ENCODE peak calls at places on chromosomes 7 and 10, in nine cellular contexts. H is A549, A is gastrocnemius medialis, W is IMR-90, Z is adrenal gland, B is stomach, T is transverse colon, N is HCT116, R is breast epithelium. U is an unnamed sample.

GRCh38 chr7:83161186-83161585 is 1.5 kb downstream of the PCLO start:
- DNase-seq in H (no peak), A (no peak), W (no peak), Z (no peak), B (no peak), T (no peak), N (no peak), R (no peak), U (no peak)

GRCh38 chr7:158016171-158017087 is 571.2 kb downstream of the PTPRN2 start:
- DNase-seq in H (no peak), A (no peak), W (no peak), Z (peak; percentile 70), B (peak; percentile 83), T (no peak), N (no peak), R (no peak), U (peak; percentile 83)

GRCh38 chr10:18545626-18546025 is 105.8 kb downstream of the NSUN6 start:
- DNase-seq in H (no peak), A (no peak), W (peak; percentile 51), Z (no peak), B (no peak), T (no peak), N (no peak), R (no peak), U (no peak)

GRCh38 chr7:41889472-41889871 is 186.6 kb upstream of the INHBA start:
- DNase-seq in H (no peak), A (no peak), W (no peak), Z (no peak), B (no peak), T (no peak), N (no peak), R (no peak), U (no peak)

GRCh38 chr10:22086730-22087364 is 83.3 kb upstream of the DNAJC1 start:
- DNase-seq in H (peak; percentile 44), A (peak; percentile 86), W (peak; percentile 54), Z (peak; percentile 81), B (peak; percentile 84), T (peak; percentile 66), N (peak; percentile 38), R (peak; percentile 68), U (peak; percentile 93)

GRCh38 chr10:48237225-48237855 is 37.2 kb downstream of the FRMPD2 start:
- DNase-seq in H (no peak), A (no peak), W (no peak), Z (no peak), B (no peak), T (no peak), N (no peak), R (no peak), U (no peak)

GRCh38 chr10:6108631-6109443 is 20.0 kb downstream of the RBM17 start:
- DNase-seq in H (peak; percentile 65), A (no peak), W (peak; percentile 61), Z (no peak), B (no peak), T (no peak), N (peak; percentile 13), R (no peak), U (no peak)

GRCh38 chr10:114408112-114408967 is 4.0 kb upstream of the AFAP1L2 start:
- DNase-seq in H (no peak), A (no peak), W (no peak), Z (no peak), B (no peak), T (no peak), N (no peak), R (no peak), U (peak; percentile 81)

GRCh38 chr10:67837519-67838314 is at the start of gene DNAJC12:
- DNase-seq in H (peak; percentile 56), A (no peak), W (peak; percentile 82), Z (no peak), B (no peak), T (no peak), N (peak; percentile 37), R (no peak), U (no peak)

GRCh38 chr10:125199261-125199660 is 38.9 kb upstream of the CTBP2 start:
- DNase-seq in H (no peak), A (no peak), W (no peak), Z (no peak), B (no peak), T (no peak), N (no peak), R (no peak), U (no peak)

GRCh38 chr10:70093335-70093944 is 39.2 kb downstream of the AIFM2 start:
- DNase-seq in H (no peak), A (no peak), W (no peak), Z (no peak), B (no peak), T (no peak), N (no peak), R (no peak), U (no peak)
- H3K4me3 ChIP-seq in H (no peak overlapping the region), A (no peak overlapping the region), W (no peak overlapping the region), Z (no peak overlapping the region), B (no peak overlapping the region), T (no peak overlapping the region), N (no peak overlapping the region), R (no peak overlapping the region), U (no peak overlapping the region)

GRCh38 chr7:106664343-106664742 is 3.4 kb upstream of the CCDC71L start:
- DNase-seq in H (no peak), A (no peak), W (no peak), Z (no peak), B (no peak), T (no peak), N (no peak), R (no peak), U (no peak)

GRCh38 chr7:106658504-106659368 is 2.2 kb downstream of the CCDC71L start:
- DNase-seq in H (no peak), A (no peak), W (no peak), Z (no peak), B (no peak), T (no peak), N (no peak), R (no peak), U (no peak)

GRCh38 chr7:106659963-106660861 is 746 bp downstream of the CCDC71L start:
- DNase-seq in H (peak; percentile 92), A (peak; percentile 59), W (peak; percentile 74), Z (peak; percentile 81), B (peak; percentile 79), T (peak; percentile 85), N (peak; percentile 75), R (peak; percentile 56), U (peak; percentile 95)

GRCh38 chr7:106659369-106659962 is 1.5 kb downstream of the CCDC71L start:
- DNase-seq in H (no peak), A (no peak), W (peak; percentile 18), Z (no peak), B (no peak), T (no peak), N (no peak), R (no peak), U (no peak)

DNA sequence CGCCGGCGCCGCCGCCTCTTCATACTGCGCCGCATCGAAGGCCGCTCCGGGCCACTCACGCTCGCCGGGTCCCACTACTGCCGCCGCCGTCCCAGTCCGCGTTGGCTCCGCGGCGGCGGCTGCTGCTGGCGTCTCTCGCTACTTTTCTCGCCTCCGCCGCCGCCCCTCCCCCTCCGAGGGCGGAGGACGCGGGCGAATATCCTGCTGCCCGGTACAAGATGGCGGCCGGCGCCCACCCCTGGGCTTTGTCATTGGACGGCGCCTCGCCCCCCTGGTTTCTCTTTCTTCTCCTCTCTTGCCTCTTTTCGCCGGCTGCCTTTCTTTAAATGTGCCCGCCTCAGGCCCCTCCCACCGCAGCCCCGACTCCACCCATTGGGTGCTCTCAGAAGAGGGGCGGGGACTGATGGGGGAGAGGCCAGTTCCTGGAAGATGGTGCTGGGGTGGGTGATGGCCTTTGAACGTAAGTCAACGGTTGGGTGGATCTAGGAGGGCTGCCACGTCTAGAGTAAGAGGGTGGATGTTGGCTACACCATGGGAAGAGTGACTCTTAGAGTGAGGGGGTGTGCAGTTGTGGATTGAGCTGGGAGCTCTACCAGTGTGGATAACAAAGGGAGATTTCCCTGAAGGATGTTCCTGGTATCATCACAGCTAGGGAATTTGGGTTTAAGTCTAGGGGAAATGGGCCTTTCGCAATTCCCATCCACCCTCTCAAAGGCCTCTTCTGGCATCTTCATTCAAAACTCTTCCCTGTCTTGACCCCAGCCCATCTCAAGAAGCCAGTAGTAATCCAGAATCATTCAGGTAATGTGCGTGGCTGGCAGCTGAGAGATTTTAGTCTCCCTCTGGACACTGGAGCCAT is at the start of gene CCDC71L:
- DNase-seq in H (peak; percentile 89), A (peak; percentile 94), W (peak; percentile 91), Z (peak; percentile 97), B (peak; percentile 95), T (peak; percentile 95), N (peak; percentile 75), R (peak; percentile 94), U (peak; percentile 93)
- TF ChIP-seq POLR2A in H (peak; percentile 46), A (peak; percentile 71), W (no peak), Z (peak; percentile 78), B (no peak), T (peak; percentile 75), N (no peak), R (peak; percentile 74), U (no peak)

DNA sequence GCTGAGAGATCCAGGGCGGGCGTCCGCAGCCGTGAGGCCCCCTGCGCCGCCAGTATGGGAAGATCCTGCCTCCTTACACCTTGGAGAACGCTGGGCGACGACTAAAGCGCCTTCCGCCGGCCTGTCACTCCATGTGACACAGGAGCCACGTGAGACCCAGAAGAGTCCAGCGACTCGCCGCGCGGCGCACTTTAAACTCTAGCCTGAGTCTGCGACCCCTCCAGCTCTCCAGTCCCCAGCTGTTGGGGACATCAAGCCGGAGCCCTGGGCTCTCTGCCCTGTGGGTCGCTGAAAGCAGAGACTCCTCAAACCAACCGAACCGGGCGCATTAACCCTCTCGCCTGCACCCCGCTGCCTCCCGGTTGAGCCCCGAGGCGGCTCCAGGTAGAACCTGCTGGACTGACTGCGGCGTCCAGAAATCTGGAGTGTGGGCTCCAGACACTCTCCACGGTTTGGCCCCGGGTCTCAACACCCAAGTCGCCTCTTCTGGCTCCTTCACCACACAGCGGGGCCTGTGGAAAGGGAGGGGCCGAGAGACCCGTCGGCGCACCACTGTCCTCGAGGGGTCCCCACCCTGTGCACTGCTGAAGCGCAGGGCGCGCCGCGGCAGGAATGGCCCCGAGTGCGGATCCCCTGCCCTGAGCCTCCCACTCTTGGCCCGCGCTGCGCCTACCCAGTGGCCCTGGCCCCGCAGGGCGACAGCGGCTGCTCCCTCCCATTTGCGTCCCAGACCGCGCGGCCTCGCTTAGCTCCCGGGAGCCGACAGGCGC is 1.8 kb upstream of the SFMBT2 start:
- DNase-seq in H (no peak), A (peak; percentile 74), W (no peak), Z (peak; percentile 59), B (no peak), T (peak; percentile 38), N (no peak), R (no peak), U (peak; percentile 88)
- H3K4me3 ChIP-seq in H (no peak overlapping the region), A (peak overlapping the region; percentile 67), W (no peak overlapping the region), Z (no peak overlapping the region), B (peak overlapping the region; percentile 84), T (peak overlapping the region; percentile 4), N (no peak overlapping the region), R (peak overlapping the region; percentile 78), U (no peak overlapping the region)

DNA sequence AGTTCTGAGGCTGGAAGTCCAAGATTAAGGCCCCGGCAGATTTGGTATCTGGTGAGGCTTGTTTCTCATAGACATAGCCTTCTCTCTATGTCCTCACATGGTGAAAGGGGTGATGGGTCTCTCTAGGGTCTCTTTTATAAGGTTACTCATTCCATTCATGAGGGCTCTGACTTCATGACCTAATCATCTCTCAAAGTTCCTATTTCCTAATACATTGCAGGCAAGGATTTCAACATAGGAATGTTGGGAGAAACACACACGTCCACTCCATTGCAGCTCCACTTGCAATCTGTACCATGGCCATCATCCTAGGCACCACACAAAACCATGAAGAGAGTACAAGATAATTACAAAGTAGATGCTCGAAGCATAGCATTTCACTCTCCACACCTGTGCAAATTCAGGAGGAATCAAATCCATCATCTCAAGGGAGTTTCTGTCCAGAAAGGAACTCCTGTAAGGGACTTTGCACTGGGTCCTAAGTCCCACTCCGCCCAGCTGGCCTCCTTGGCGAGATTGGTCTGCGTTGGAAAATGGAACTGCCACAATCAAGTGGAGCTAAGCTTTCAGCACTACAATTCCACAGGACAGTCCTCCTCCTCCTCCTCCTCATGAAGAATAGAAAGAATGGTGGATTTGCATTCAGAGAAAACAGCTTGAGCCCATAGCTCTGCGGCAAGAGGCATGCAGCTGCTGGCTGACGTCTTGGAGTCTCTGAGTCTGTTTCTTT is 8.8 kb downstream of the DDC start:
- DNase-seq in H (no peak), A (no peak), W (no peak), Z (no peak), B (no peak), T (peak; percentile 60), N (no peak), R (no peak), U (no peak)
- TF ChIP-seq POLR2A in H (no peak), A (no peak), W (no peak), Z (no peak), B (no peak), T (no peak), N (no peak), R (no peak), U (no peak)